ENCODE peak calls at places on chromosomes 6 and 20, in ten cellular contexts. I is T-cell, K is glutamatergic neuron, M is kidney, C is OCI-LY7, X is GM12865, B is activated gamma-delta T cell, H is midbrain, Y is AG04450, V is upper lobe of right lung. T is an unnamed sample.

GRCh38 chr20:50873518-50873959 is 57.7 kb downstream of the ADNP start:
- DNase-seq in M (no peak), K (no peak), I (no peak), H (no peak), V (peak; percentile 45), Y (no peak), B (no peak), X (no peak), C (no peak), T (no peak)

GRCh38 chr6:193180-193579 is 99.1 kb upstream of the DUSP22 start:
- DNase-seq in V (no peak), Y (no peak), H (no peak), C (no peak), M (no peak), I (no peak), K (no peak), B (no peak), X (no peak), T (no peak)

GRCh38 chr6:164321297-164321696 is 906.8 kb downstream of the QKI start:
- DNase-seq in Y (no peak), C (no peak), X (no peak), M (no peak), K (no peak), H (no peak), I (no peak), V (no peak), B (no peak), T (no peak)

GRCh38 chr6:41548098-41548840 is 2.1 kb downstream of the FOXP4 start:
- DNase-seq in K (no peak), X (peak; percentile 36), I (no peak), C (no peak), V (peak; percentile 82), H (no peak), M (peak; percentile 78), B (peak; percentile 50), Y (no peak), T (no peak)

GRCh38 chr6:6895929-6896328 is 211.8 kb upstream of the RREB1 start:
- DNase-seq in Y (no peak), C (no peak), B (no peak), V (no peak), X (no peak), K (no peak), H (no peak), M (no peak), I (no peak), T (no peak)

GRCh38 chr6:71291991-71292390 is 3.4 kb downstream of the OGFRL1 start:
- DNase-seq in H (peak; percentile 23), B (no peak), K (no peak), V (no peak), C (no peak), Y (no peak), M (no peak), X (no peak), I (no peak), T (peak; percentile 13)

GRCh38 chr6:55694148-55694547 is 115.2 kb upstream of the HMGCLL1 start:
- DNase-seq in I (no peak), X (no peak), B (no peak), C (no peak), K (no peak), M (no peak), Y (peak; percentile 68), V (no peak), H (no peak), T (peak; percentile 9)

GRCh38 chr6:32337166-32337805 is 34.4 kb downstream of the TSBP1 start:
- DNase-seq in X (no peak), Y (no peak), K (no peak), B (no peak), M (no peak), H (no peak), C (peak; percentile 8), I (no peak), V (no peak), T (no peak)

GRCh38 chr6:4336778-4337442 is 201.5 kb upstream of the ECI2 start:
- DNase-seq in M (no peak), I (no peak), B (no peak), H (no peak), Y (no peak), C (no peak), V (no peak), K (no peak), X (peak; percentile 47), T (no peak)

GRCh38 chr6:12436224-12436623 is 146.1 kb downstream of the EDN1 start:
- DNase-seq in V (no peak), X (peak; percentile 8), K (no peak), H (no peak), Y (no peak), C (no peak), M (no peak), B (no peak), I (no peak), T (no peak)

GRCh38 chr6:156645106-156645505 is 132.1 kb upstream of the ARID1B start:
- DNase-seq in I (no peak), H (no peak), C (no peak), X (no peak), B (no peak), V (no peak), M (peak; percentile 35), Y (no peak), K (no peak), T (no peak)

GRCh38 chr20:45917790-45918141 is 5.8 kb upstream of the PLTP start:
- DNase-seq in K (no peak), M (no peak), H (no peak), X (no peak), C (no peak), Y (no peak), B (no peak), V (no peak), I (no peak), T (no peak)

GRCh38 chr6:98839788-98840361 is 5.5 kb downstream of the POU3F2 start:
- DNase-seq in K (peak; percentile 34), H (peak; percentile 79), Y (no peak), I (no peak), C (no peak), X (no peak), M (no peak), V (no peak), B (no peak), T (peak; percentile 31)

GRCh38 chr6:34792605-34793500 is 970 bp downstream of the BLTP3A start:
- DNase-seq in K (peak; percentile 34), M (no peak), I (peak; percentile 20), V (no peak), B (no peak), Y (no peak), C (peak; percentile 67), X (peak; percentile 64), H (no peak), T (peak; percentile 38)

GRCh38 chr6:160041608-160042007 is 72.7 kb downstream of the IGF2R start:
- DNase-seq in K (no peak), X (no peak), M (no peak), C (no peak), V (peak; percentile 80), I (no peak), B (no peak), H (peak; percentile 41), Y (peak; percentile 13), T (peak; percentile 70)

GRCh38 chr6:7630792-7631191 is 40.8 kb downstream of the SNRNP48 start:
- DNase-seq in X (no peak), M (no peak), Y (no peak), B (no peak), K (no peak), C (no peak), I (no peak), H (no peak), V (no peak), T (no peak)

GRCh38 chr6:145887969-145888368 is 73.4 kb upstream of the FBXO30 start:
- DNase-seq in I (peak; percentile 17), K (no peak), V (no peak), Y (no peak), C (peak; percentile 64), M (no peak), B (no peak), X (peak; percentile 44), H (no peak), T (peak; percentile 11)

GRCh38 chr6:151137441-151137984 is 102.3 kb upstream of the AKAP12 start:
- DNase-seq in Y (no peak), V (no peak), K (no peak), B (no peak), C (no peak), I (no peak), H (no peak), X (no peak), M (no peak), T (no peak)

GRCh38 chr20:36121981-36122930 is 32.3 kb upstream of the EPB41L1 start:
- DNase-seq in I (no peak), X (no peak), V (peak; percentile 90), B (no peak), H (no peak), Y (no peak), M (peak; percentile 92), K (no peak), C (no peak), T (no peak)

GRCh38 chr6:168428052-168428829 is 12.7 kb upstream of the SMOC2 start:
- DNase-seq in B (no peak), H (no peak), C (no peak), Y (no peak), V (no peak), K (no peak), X (no peak), M (no peak), I (no peak), T (no peak)

GRCh38 chr6:18211338-18211737 is 53.0 kb downstream of the DEK start:
- DNase-seq in C (peak; percentile 19), I (no peak), K (no peak), M (no peak), V (no peak), Y (no peak), H (no peak), B (no peak), X (peak; percentile 94), T (no peak)

GRCh38 chr6:119979862-119980261 is 630.3 kb upstream of the MAN1A1 start:
- DNase-seq in V (no peak), C (peak; percentile 34), K (no peak), Y (no peak), H (no peak), B (no peak), I (no peak), X (peak; percentile 8), M (no peak), T (peak; percentile 8)

GRCh38 chr20:62236997-62237771 is 1.1 kb upstream of the OSBPL2 start:
- DNase-seq in M (peak; percentile 71), C (no peak), V (no peak), H (no peak), X (no peak), B (no peak), I (no peak), Y (no peak), K (no peak), T (no peak)

GRCh38 chr20:48897298-48898044 is 24.0 kb upstream of the ARFGEF2 start:
- DNase-seq in X (no peak), M (no peak), B (no peak), K (no peak), I (no peak), C (peak; percentile 64), Y (peak; percentile 47), V (no peak), H (no peak), T (peak; percentile 87)

GRCh38 chr6:144931172-144932035 is 646.3 kb downstream of the UTRN start:
- DNase-seq in Y (no peak), B (no peak), H (peak; percentile 10), M (no peak), C (peak; percentile 14), X (peak; percentile 41), V (no peak), I (peak; percentile 5), K (peak; percentile 49), T (peak; percentile 46)

GRCh38 chr6:15644904-15645303 is 17.9 kb downstream of the DTNBP1 start:
- DNase-seq in M (no peak), K (no peak), Y (no peak), I (no peak), X (no peak), C (no peak), V (no peak), H (no peak), B (no peak), T (no peak)

T was measured in RPMI7951.